ENCODE peak calls at places on chromosomes 6 and 20, in ten cellular contexts. X is psoas muscle, J is AG04450, L is DND-41, W is GM06990, C is sigmoid colon, O is skeletal muscle cell, K is astrocyte, Z is NT2/D1, E is ascending aorta. F is an unnamed sample.

GRCh38 chr6:157717266-157717870 is 105.7 kb upstream of the SNX9 start:
- DNase-seq in X (no peak), J (no peak), L (no peak), W (no peak), C (no peak), O (no peak), K (no peak), Z (no peak), E (no peak), F (no peak)

GRCh38 chr20:760751-761417 is 7.4 kb downstream of the SLC52A3 start:
- DNase-seq in X (no peak), J (no peak), L (no peak), W (peak), C (no peak), O (no peak), K (no peak), Z (peak), E (no peak), F (no peak)

GRCh38 chr6:139325003-139325600 is 33.3 kb upstream of the TXLNB start:
- DNase-seq in X (no peak), J (no peak), L (no peak), W (peak), C (no peak), O (no peak), K (no peak), Z (no peak), E (no peak), F (no peak)

GRCh38 chr6:140636698-140637402 is 1262.4 kb upstream of the CITED2 start:
- DNase-seq in X (no peak), J (no peak), L (no peak), W (no peak), C (no peak), O (no peak), K (peak), Z (no peak), E (no peak), F (no peak)

GRCh38 chr6:684831-685636 is 7.9 kb downstream of the EXOC2 start:
- DNase-seq in X (no peak), J (no peak), L (no peak), W (peak), C (no peak), O (no peak), K (peak), Z (no peak), E (no peak), F (peak)

GRCh38 chr6:90538651-90539050 is 48.2 kb downstream of the MAP3K7 start:
- DNase-seq in X (no peak), J (no peak), L (no peak), W (no peak), C (no peak), O (no peak), K (peak), Z (no peak), E (no peak), F (no peak)

GRCh38 chr6:122400121-122400450 is 634 bp downstream of the HSF2 start:
- DNase-seq in X (no peak), J (no peak), L (no peak), W (no peak), C (no peak), O (no peak), K (peak), Z (no peak), E (no peak), F (no peak)

GRCh38 chr6:28402197-28402596 is 2.6 kb upstream of the ZSCAN12 start:
- DNase-seq in X (no peak), J (no peak), L (no peak), W (no peak), C (no peak), O (no peak), K (no peak), Z (no peak), E (no peak), F (no peak)

GRCh38 chr20:2840967-2841531 is 504 bp downstream of the VPS16 start:
- DNase-seq in X (peak), J (peak), L (peak), W (peak), C (peak), O (peak), K (peak), Z (no peak), E (no peak), F (peak)

GRCh38 chr20:49568491-49569151 is 684 bp upstream of the PTGIS start:
- DNase-seq in X (peak), J (no peak), L (no peak), W (no peak), C (peak), O (no peak), K (peak), Z (peak), E (no peak), F (no peak)

GRCh38 chr6:35259194-35259945 is at the start of gene ZNF76:
- DNase-seq in X (peak), J (peak), L (peak), W (peak), C (peak), O (peak), K (peak), Z (peak), E (peak), F (peak)

GRCh38 chr6:35260642-35261570 is 1.4 kb downstream of the ZNF76 start:
- DNase-seq in X (no peak), J (no peak), L (no peak), W (no peak), C (peak), O (no peak), K (no peak), Z (no peak), E (no peak), F (no peak)

GRCh38 chr6:35259946-35260626 is 551 bp downstream of the ZNF76 start:
- DNase-seq in X (peak), J (no peak), L (peak), W (peak), C (peak), O (no peak), K (no peak), Z (no peak), E (no peak), F (peak)

GRCh38 chr6:35258858-35259193 is 709 bp upstream of the ZNF76 start:
- DNase-seq in X (no peak), J (no peak), L (no peak), W (no peak), C (peak), O (peak), K (peak), Z (no peak), E (no peak), F (no peak)

GRCh38 chr6:35258336-35258735 is 1.2 kb upstream of the ZNF76 start:
- DNase-seq in X (no peak), J (no peak), L (no peak), W (no peak), C (no peak), O (no peak), K (no peak), Z (no peak), E (no peak), F (no peak)
- H3K4me3 ChIP-seq in X (peak), J (peak), L (peak), W (peak), C (peak), O (peak), K (peak), Z (peak), E (peak), F (peak)

GRCh38 chr6:129647044-129647443 is 62.9 kb downstream of the ARHGAP18 start:
- DNase-seq in X (no peak), J (no peak), L (no peak), W (no peak), C (no peak), O (no peak), K (no peak), Z (no peak), E (no peak), F (no peak)
- H3K4me3 ChIP-seq in X (peak), J (no peak), L (no peak), W (no peak), C (no peak), O (no peak), K (no peak), Z (no peak), E (no peak), F (no peak)

DNA sequence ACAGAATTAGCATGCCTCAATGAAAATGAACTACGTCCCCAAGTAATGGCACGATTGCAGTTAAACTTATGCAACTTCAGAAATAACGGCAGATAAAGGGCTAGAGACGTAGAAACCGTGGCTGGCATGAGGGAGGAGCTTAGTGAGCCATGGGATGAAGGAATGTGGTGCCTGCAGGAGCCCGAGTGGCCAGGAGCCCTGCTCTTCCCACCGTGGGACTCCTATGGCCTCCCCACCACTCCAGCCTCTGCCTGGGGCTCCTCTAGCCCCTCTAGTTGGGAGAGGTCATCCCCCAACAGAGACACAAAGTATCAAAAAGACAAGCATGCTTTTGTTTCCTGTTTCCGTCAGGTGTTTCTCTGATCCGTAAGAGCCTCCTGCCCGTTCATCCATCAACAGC is 75.1 kb upstream of the BHLHE23 start:
- DNase-seq in X (no peak), J (no peak), L (no peak), W (no peak), C (peak), O (no peak), K (no peak), Z (no peak), E (no peak), F (no peak)
- H3K4me3 ChIP-seq in X (no peak), J (no peak), L (no peak), W (no peak), C (no peak), O (no peak), K (no peak), Z (no peak), E (no peak), F (no peak)

DNA sequence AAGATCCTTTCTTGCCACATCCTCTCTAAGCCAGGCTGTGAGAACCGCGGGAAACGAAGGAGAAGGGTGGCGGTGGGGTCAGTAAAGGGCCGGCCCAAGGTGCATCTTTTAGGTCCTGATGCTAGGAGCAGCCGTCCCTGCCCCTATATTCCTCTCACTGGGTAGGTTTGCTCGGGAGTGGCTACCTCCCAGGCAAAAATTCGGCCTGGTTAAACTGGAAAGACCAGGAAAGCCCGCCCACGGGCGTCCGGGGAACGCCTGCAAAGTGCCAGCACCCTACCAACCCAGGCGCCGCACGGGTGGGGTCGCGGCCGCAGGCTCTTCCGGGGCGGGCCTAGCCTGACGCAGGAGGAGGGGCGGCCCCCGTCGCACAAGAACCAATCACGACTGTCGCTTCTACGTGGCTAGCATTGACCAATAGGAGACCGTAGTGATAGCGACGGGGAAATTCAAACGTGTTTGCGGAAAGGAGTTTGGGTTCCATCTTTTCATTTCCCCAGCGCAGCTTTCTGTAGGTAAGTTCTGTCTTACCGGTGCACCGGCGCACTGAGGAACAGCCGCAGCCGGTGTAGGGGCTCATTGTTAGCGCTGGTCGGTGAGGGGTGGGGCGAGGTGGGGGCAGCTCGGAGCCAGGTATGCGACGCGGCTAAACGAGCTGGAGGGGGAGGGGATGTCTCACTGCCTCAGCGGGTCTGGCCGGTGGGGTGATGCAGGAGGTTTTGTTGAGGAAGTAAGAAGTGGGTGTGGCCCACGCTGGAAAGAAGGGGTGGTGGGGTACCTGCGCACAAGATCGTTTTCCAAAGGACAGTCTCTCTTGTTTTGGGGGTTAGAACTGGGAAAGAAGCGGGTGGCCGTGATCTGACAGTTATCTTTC is at the start of gene TTK:
- DNase-seq in X (peak), J (peak), L (peak), W (peak), C (peak), O (peak), K (peak), Z (peak), E (peak), F (peak)
- H3K4me3 ChIP-seq in X (peak), J (peak), L (peak), W (peak), C (peak), O (peak), K (peak), Z (peak), E (peak), F (peak)

GRCh38 chr6:33276581-33276863 is 401 bp upstream of the B3GALT4 start:
- DNase-seq in X (no peak), J (no peak), L (no peak), W (no peak), C (no peak), O (no peak), K (no peak), Z (no peak), E (no peak), F (no peak)
- H3K4me3 ChIP-seq in X (peak), J (peak), L (peak), W (peak), C (peak), O (peak), K (peak), Z (peak), E (peak), F (peak)